ENCODE peak calls at places on chromosomes 2 and 18, in five cellular contexts. One of them, this sample, is unnamed.

GRCh38 chr2:46650556-46651001 is 171.2 kb downstream of the TMEM247 start:
- DNase-seq in fibroblast of the aortic adventitia: peak
- DNase-seq in T-helper 2 cell: no peak
- DNase-seq in NCI-H1092 treated with DMSO at 0.1 percent for 48 hours: peak
- DNase-seq in kidney epithelial cell: no peak
- DNase-seq in this sample: peak

GRCh38 chr18:78085241-78086185 is 835.9 kb downstream of the GALR1 start:
- DNase-seq in fibroblast of the aortic adventitia: no peak
- DNase-seq in NCI-H1092 treated with DMSO at 0.1 percent for 48 hours: no peak
- DNase-seq in T-helper 2 cell: no peak
- DNase-seq in kidney epithelial cell: no peak
- DNase-seq in this sample: no peak

GRCh38 chr18:21638822-21639221 is 26.7 kb downstream of the SNRPD1 start:
- DNase-seq in T-helper 2 cell: no peak
- DNase-seq in NCI-H1092 treated with DMSO at 0.1 percent for 48 hours: no peak
- DNase-seq in kidney epithelial cell: no peak
- DNase-seq in fibroblast of the aortic adventitia: no peak
- DNase-seq in this sample: no peak

GRCh38 chr18:62368100-62368499 is 43.0 kb downstream of the TNFRSF11A start:
- DNase-seq in fibroblast of the aortic adventitia: no peak
- DNase-seq in kidney epithelial cell: no peak
- DNase-seq in T-helper 2 cell: no peak
- DNase-seq in NCI-H1092 treated with DMSO at 0.1 percent for 48 hours: no peak
- DNase-seq in this sample: no peak

GRCh38 chr2:240624950-240625621 is at the start of gene GPR35:
- DNase-seq in NCI-H1092 treated with DMSO at 0.1 percent for 48 hours: no peak
- DNase-seq in T-helper 2 cell: peak
- DNase-seq in kidney epithelial cell: peak
- DNase-seq in fibroblast of the aortic adventitia: peak
- DNase-seq in this sample: peak

GRCh38 chr2:158936978-158937377 is 31.5 kb upstream of the TANC1 start:
- DNase-seq in kidney epithelial cell: peak
- DNase-seq in T-helper 2 cell: no peak
- DNase-seq in fibroblast of the aortic adventitia: peak
- DNase-seq in NCI-H1092 treated with DMSO at 0.1 percent for 48 hours: no peak
- DNase-seq in this sample: peak

GRCh38 chr2:119827866-119828507 is 68.3 kb downstream of the PTPN4 start:
- DNase-seq in T-helper 2 cell: no peak
- DNase-seq in kidney epithelial cell: no peak
- DNase-seq in fibroblast of the aortic adventitia: peak
- DNase-seq in NCI-H1092 treated with DMSO at 0.1 percent for 48 hours: no peak
- DNase-seq in this sample: no peak

GRCh38 chr2:51469102-51469501 is 437.2 kb upstream of the NRXN1 start:
- DNase-seq in kidney epithelial cell: no peak
- DNase-seq in fibroblast of the aortic adventitia: no peak
- DNase-seq in NCI-H1092 treated with DMSO at 0.1 percent for 48 hours: no peak
- DNase-seq in T-helper 2 cell: no peak
- DNase-seq in this sample: no peak

GRCh38 chr18:59610546-59611140 is 86.6 kb downstream of the CCBE1 start:
- DNase-seq in fibroblast of the aortic adventitia: no peak
- DNase-seq in kidney epithelial cell: no peak
- DNase-seq in NCI-H1092 treated with DMSO at 0.1 percent for 48 hours: no peak
- DNase-seq in T-helper 2 cell: no peak
- DNase-seq in this sample: no peak

GRCh38 chr2:15816226-15816625 is 124.1 kb upstream of the MYCN start:
- DNase-seq in T-helper 2 cell: no peak
- DNase-seq in NCI-H1092 treated with DMSO at 0.1 percent for 48 hours: no peak
- DNase-seq in fibroblast of the aortic adventitia: no peak
- DNase-seq in kidney epithelial cell: no peak
- DNase-seq in this sample: no peak

GRCh38 chr2:224403657-224404056 is 1.8 kb upstream of the FAM124B start:
- DNase-seq in fibroblast of the aortic adventitia: no peak
- DNase-seq in NCI-H1092 treated with DMSO at 0.1 percent for 48 hours: no peak
- DNase-seq in kidney epithelial cell: no peak
- DNase-seq in T-helper 2 cell: no peak
- DNase-seq in this sample: no peak

GRCh38 chr2:28750316-28751101 is 1.1 kb upstream of the PPP1CB start:
- DNase-seq in T-helper 2 cell: no peak
- DNase-seq in kidney epithelial cell: peak
- DNase-seq in NCI-H1092 treated with DMSO at 0.1 percent for 48 hours: peak
- DNase-seq in fibroblast of the aortic adventitia: peak
- DNase-seq in this sample: peak

GRCh38 chr2:10075101-10075500 is 5.1 kb downstream of the CYS1 start:
- DNase-seq in NCI-H1092 treated with DMSO at 0.1 percent for 48 hours: no peak
- DNase-seq in T-helper 2 cell: no peak
- DNase-seq in fibroblast of the aortic adventitia: no peak
- DNase-seq in kidney epithelial cell: no peak
- DNase-seq in this sample: no peak

GRCh38 chr2:102258386-102259074 is 52.8 kb upstream of the IL1RL1 start:
- DNase-seq in NCI-H1092 treated with DMSO at 0.1 percent for 48 hours: no peak
- DNase-seq in T-helper 2 cell: no peak
- DNase-seq in fibroblast of the aortic adventitia: peak
- DNase-seq in kidney epithelial cell: peak
- DNase-seq in this sample: peak

GRCh38 chr2:36389081-36389480 is 33.5 kb downstream of the CRIM1 start:
- DNase-seq in NCI-H1092 treated with DMSO at 0.1 percent for 48 hours: no peak
- DNase-seq in kidney epithelial cell: peak
- DNase-seq in fibroblast of the aortic adventitia: peak
- DNase-seq in T-helper 2 cell: no peak
- DNase-seq in this sample: peak

GRCh38 chr2:168758970-168759820 is 43.2 kb upstream of the NOSTRIN start:
- DNase-seq in T-helper 2 cell: no peak
- DNase-seq in fibroblast of the aortic adventitia: peak
- DNase-seq in kidney epithelial cell: peak
- DNase-seq in NCI-H1092 treated with DMSO at 0.1 percent for 48 hours: peak
- DNase-seq in this sample: peak

GRCh38 chr2:54437588-54437987 is 18.5 kb upstream of the SPTBN1 start:
- DNase-seq in NCI-H1092 treated with DMSO at 0.1 percent for 48 hours: no peak
- DNase-seq in fibroblast of the aortic adventitia: no peak
- DNase-seq in T-helper 2 cell: no peak
- DNase-seq in kidney epithelial cell: no peak
- DNase-seq in this sample: no peak

GRCh38 chr2:106057206-106057605 is 136.9 kb downstream of the UXS1 start:
- DNase-seq in fibroblast of the aortic adventitia: no peak
- DNase-seq in NCI-H1092 treated with DMSO at 0.1 percent for 48 hours: no peak
- DNase-seq in kidney epithelial cell: no peak
- DNase-seq in T-helper 2 cell: no peak
- DNase-seq in this sample: no peak

GRCh38 chr18:7447629-7448028 is 119.5 kb upstream of the PTPRM start:
- DNase-seq in NCI-H1092 treated with DMSO at 0.1 percent for 48 hours: no peak
- DNase-seq in fibroblast of the aortic adventitia: no peak
- DNase-seq in T-helper 2 cell: no peak
- DNase-seq in kidney epithelial cell: no peak
- DNase-seq in this sample: peak

GRCh38 chr2:20443276-20443920 is 3.5 kb upstream of the RHOB start:
- DNase-seq in fibroblast of the aortic adventitia: peak
- DNase-seq in T-helper 2 cell: no peak
- DNase-seq in NCI-H1092 treated with DMSO at 0.1 percent for 48 hours: peak
- DNase-seq in kidney epithelial cell: peak
- DNase-seq in this sample: peak

GRCh38 chr2:216555274-216555673 is 56.6 kb downstream of the RPL37A start:
- DNase-seq in fibroblast of the aortic adventitia: peak
- DNase-seq in kidney epithelial cell: no peak
- DNase-seq in NCI-H1092 treated with DMSO at 0.1 percent for 48 hours: peak
- DNase-seq in T-helper 2 cell: no peak
- DNase-seq in this sample: peak

GRCh38 chr2:58133395-58133794 is 86.8 kb downstream of the VRK2 start:
- DNase-seq in NCI-H1092 treated with DMSO at 0.1 percent for 48 hours: no peak
- DNase-seq in fibroblast of the aortic adventitia: peak
- DNase-seq in kidney epithelial cell: no peak
- DNase-seq in T-helper 2 cell: no peak
- DNase-seq in this sample: peak

GRCh38 chr2:121489284-121489683 is 41.4 kb upstream of the RNU4ATAC start:
- DNase-seq in T-helper 2 cell: no peak
- DNase-seq in NCI-H1092 treated with DMSO at 0.1 percent for 48 hours: peak
- DNase-seq in kidney epithelial cell: no peak
- DNase-seq in fibroblast of the aortic adventitia: no peak
- DNase-seq in this sample: peak

GRCh38 chr2:128362889-128363228 is 44.2 kb upstream of the HS6ST1 start:
- DNase-seq in T-helper 2 cell: no peak
- DNase-seq in NCI-H1092 treated with DMSO at 0.1 percent for 48 hours: no peak
- DNase-seq in kidney epithelial cell: no peak
- DNase-seq in fibroblast of the aortic adventitia: peak
- DNase-seq in this sample: peak

GRCh38 chr2:71510196-71510807 is 56.9 kb downstream of the DYSF start:
- DNase-seq in fibroblast of the aortic adventitia: peak
- DNase-seq in NCI-H1092 treated with DMSO at 0.1 percent for 48 hours: peak
- DNase-seq in kidney epithelial cell: no peak
- DNase-seq in T-helper 2 cell: peak
- DNase-seq in this sample: peak

GRCh38 chr18:59718108-59719057 is 21.2 kb upstream of the CCBE1 start:
- DNase-seq in kidney epithelial cell: peak
- DNase-seq in T-helper 2 cell: no peak
- DNase-seq in fibroblast of the aortic adventitia: peak
- DNase-seq in NCI-H1092 treated with DMSO at 0.1 percent for 48 hours: no peak
- DNase-seq in this sample: peak

GRCh38 chr2:85886585-85886984 is 2.2 kb downstream of the ST3GAL5 start:
- DNase-seq in fibroblast of the aortic adventitia: peak
- DNase-seq in T-helper 2 cell: no peak
- DNase-seq in kidney epithelial cell: peak
- DNase-seq in NCI-H1092 treated with DMSO at 0.1 percent for 48 hours: no peak
- DNase-seq in this sample: peak

GRCh38 chr2:37711308-37711731 is 39.9 kb upstream of the CDC42EP3 start:
- DNase-seq in kidney epithelial cell: peak
- DNase-seq in NCI-H1092 treated with DMSO at 0.1 percent for 48 hours: no peak
- DNase-seq in T-helper 2 cell: no peak
- DNase-seq in fibroblast of the aortic adventitia: peak
- DNase-seq in this sample: peak

GRCh38 chr2:190670182-190670946 is 21.5 kb downstream of the NAB1 start:
- DNase-seq in kidney epithelial cell: no peak
- DNase-seq in fibroblast of the aortic adventitia: no peak
- DNase-seq in T-helper 2 cell: no peak
- DNase-seq in NCI-H1092 treated with DMSO at 0.1 percent for 48 hours: no peak
- DNase-seq in this sample: no peak

GRCh38 chr2:136384541-136385303 is 266.8 kb upstream of the CXCR4 start:
- DNase-seq in T-helper 2 cell: no peak
- DNase-seq in kidney epithelial cell: no peak
- DNase-seq in fibroblast of the aortic adventitia: peak
- DNase-seq in NCI-H1092 treated with DMSO at 0.1 percent for 48 hours: peak
- DNase-seq in this sample: peak

This sample was measured in adipocyte.